ENCODE peak calls at places on chromosomes 7 and 10, in five cellular contexts. P is body of pancreas; V is left lobe of liver; Y is amniotic stem cell; Z is effector memory CD8-positive, alpha-beta T cell. F is an unnamed sample.
A peak's percentile ranks its signal among the peaks of the same experiment; 100 is the strongest.

GRCh38 chr7:34019431-34019830 is 114.1 kb downstream of the BMPER start:
- DNase-seq in P (no peak), Y (no peak), Z (no peak), V (no peak), F (no peak)

GRCh38 chr10:70512149-70512611 is 33.6 kb downstream of the PALD1 start:
- DNase-seq in Y (no peak), V (no peak), P (no peak), Z (no peak), F (no peak)

GRCh38 chr7:147547252-147547897 is 1043.2 kb upstream of the C7orf33 start:
- DNase-seq in Z (no peak), Y (no peak), V (no peak), P (peak; percentile 46), F (peak; percentile 25)

GRCh38 chr7:10797157-10797556 is 176.5 kb upstream of the PHF14 start:
- DNase-seq in P (no peak), Y (no peak), V (no peak), Z (no peak), F (no peak)

GRCh38 chr7:409344-410281 is 110.0 kb downstream of the PDGFA start:
- DNase-seq in V (no peak), Z (no peak), Y (no peak), P (no peak), F (no peak)

GRCh38 chr7:144437370-144438191 is 34.1 kb upstream of the NOBOX start:
- DNase-seq in V (no peak), Y (peak; percentile 17), P (peak; percentile 65), Z (peak; percentile 20), F (peak; percentile 29)

GRCh38 chr10:101237080-101237817 is 8.0 kb upstream of the LBX1 start:
- DNase-seq in Z (no peak), P (no peak), Y (no peak), V (no peak), F (no peak)

GRCh38 chr10:27035163-27035562 is 65.1 kb downstream of the ANKRD26 start:
- DNase-seq in Z (no peak), V (no peak), Y (no peak), P (no peak), F (no peak)

GRCh38 chr10:48609899-48610584 is 5.2 kb upstream of the ARHGAP22 start:
- DNase-seq in Y (no peak), P (no peak), V (no peak), Z (no peak), F (no peak)

GRCh38 chr10:74949434-74949833 is 123.0 kb downstream of the KAT6B start:
- DNase-seq in P (no peak), V (no peak), Y (no peak), Z (no peak), F (no peak)

GRCh38 chr10:132942740-132943554 is 577 bp upstream of the CFAP46 start:
- DNase-seq in Z (no peak), V (no peak), Y (no peak), P (no peak), F (no peak)

GRCh38 chr10:67629461-67629971 is 66.5 kb downstream of the CTNNA3 start:
- DNase-seq in Y (no peak), Z (no peak), P (no peak), V (no peak), F (no peak)

GRCh38 chr10:22453948-22454347 is 108.7 kb downstream of the SPAG6 start:
- DNase-seq in P (no peak), Z (no peak), Y (no peak), V (no peak), F (no peak)

GRCh38 chr7:69620063-69620462 is 21.8 kb downstream of the AUTS2 start:
- DNase-seq in P (no peak), Z (no peak), V (no peak), Y (no peak), F (no peak)

GRCh38 chr7:149856-150636 is 42.3 kb upstream of the FAM20C start:
- DNase-seq in Y (no peak), V (peak; percentile 89), P (peak; percentile 62), Z (no peak), F (no peak)

GRCh38 chr7:15906436-15906835 is 220.0 kb upstream of the MEOX2 start:
- DNase-seq in P (no peak), V (no peak), Y (no peak), Z (no peak), F (no peak)

GRCh38 chr7:77316219-77316978 is 99.8 kb downstream of the GSAP start:
- DNase-seq in Y (no peak), V (no peak), P (no peak), Z (no peak), F (no peak)

GRCh38 chr7:29749701-29750321 is 56.5 kb upstream of the WIPF3 start:
- DNase-seq in V (no peak), Z (no peak), Y (no peak), P (no peak), F (no peak)